ENCODE peak calls at places on chromosome 6, in nine cellular contexts. Y, F, T, J, V, E, W, H and A are unnamed samples. For H3K4me1, the result is how much of the 10 kb centered on the place peaks cover.

GRCh38 chr6:143187173-143187908 is 126.7 kb downstream of the AIG1 start:
- DNase-seq in W (no peak), Y (no peak), F (no peak), J (no peak), H (no peak), V (no peak), T (no peak), E (no peak), A (peak)

GRCh38 chr6:12008366-12009179 is 3.5 kb upstream of the HIVEP1 start:
- DNase-seq in V (peak), F (peak), E (peak), Y (peak), H (peak), T (peak), J (peak), W (peak), A (peak)

GRCh38 chr6:36685926-36686667 is 7.6 kb downstream of the CDKN1A start:
- DNase-seq in Y (no peak), H (peak), W (peak), J (no peak), E (no peak), F (no peak), V (no peak), T (no peak), A (no peak)

GRCh38 chr6:124297507-124297906 is 493.8 kb downstream of the NKAIN2 start:
- DNase-seq in V (no peak), T (no peak), H (no peak), Y (no peak), E (no peak), W (no peak), J (no peak), F (no peak), A (no peak)

GRCh38 chr6:14275493-14275851 is 157.9 kb downstream of the CD83 start:
- DNase-seq in W (no peak), H (no peak), V (no peak), E (no peak), J (no peak), Y (no peak), F (no peak), T (no peak), A (no peak)

GRCh38 chr6:39298061-39298460 is 16.2 kb downstream of the KCNK17 start:
- DNase-seq in H (no peak), W (peak), V (no peak), Y (no peak), J (no peak), E (peak), F (no peak), T (no peak), A (no peak)

GRCh38 chr6:129748212-129748900 is 38.4 kb upstream of the ARHGAP18 start:
- DNase-seq in W (no peak), Y (peak), H (no peak), E (peak), T (peak), F (no peak), V (peak), J (peak), A (no peak)

GRCh38 chr6:22717906-22718305 is 148.5 kb downstream of the HDGFL1 start:
- DNase-seq in J (no peak), F (no peak), T (no peak), H (no peak), Y (peak), W (no peak), E (peak), V (no peak), A (no peak)

GRCh38 chr6:54085526-54085925 is 25.7 kb upstream of the MLIP start:
- DNase-seq in F (no peak), W (no peak), J (no peak), T (no peak), Y (no peak), H (no peak), V (no peak), E (no peak), A (no peak)

GRCh38 chr6:85551264-85551663 is 42.4 kb downstream of the SNX14 start:
- DNase-seq in H (no peak), Y (no peak), J (peak), V (no peak), F (no peak), W (no peak), T (no peak), E (no peak), A (no peak)

GRCh38 chr6:114310053-114310452 is 32.8 kb downstream of the HS3ST5 start:
- DNase-seq in V (no peak), T (no peak), F (no peak), J (no peak), W (no peak), H (no peak), Y (no peak), E (no peak), A (no peak)

GRCh38 chr6:112560651-112561050 is 213.5 kb downstream of the RFPL4B start:
- DNase-seq in F (no peak), W (no peak), J (no peak), V (no peak), Y (no peak), E (no peak), T (no peak), H (no peak), A (no peak)

GRCh38 chr6:90941885-90942284 is 355.0 kb upstream of the MAP3K7 start:
- DNase-seq in T (no peak), F (no peak), J (no peak), E (no peak), V (no peak), H (no peak), Y (no peak), W (no peak), A (no peak)

GRCh38 chr6:12275084-12275483 is 15.1 kb upstream of the EDN1 start:
- DNase-seq in T (no peak), F (no peak), Y (no peak), W (no peak), J (no peak), H (no peak), V (no peak), E (no peak), A (no peak)

GRCh38 chr6:134921980-134922313 is 28.0 kb downstream of the ALDH8A1 start:
- DNase-seq in E (no peak), T (no peak), Y (no peak), H (no peak), V (no peak), W (no peak), F (no peak), J (no peak), A (peak)

GRCh38 chr6:79762370-79762769 is 131.2 kb downstream of the SH3BGRL2 start:
- DNase-seq in E (no peak), Y (no peak), J (no peak), T (no peak), H (no peak), W (no peak), F (no peak), V (no peak), A (peak)

GRCh38 chr6:155418017-155418749 is 37.5 kb downstream of the NOX3 start:
- DNase-seq in E (no peak), F (no peak), V (peak), H (peak), J (peak), W (no peak), Y (peak), T (peak), A (no peak)

GRCh38 chr6:145206247-145206907 is 528.9 kb downstream of the EPM2A start:
- DNase-seq in F (no peak), H (no peak), J (no peak), V (no peak), Y (no peak), T (no peak), W (no peak), E (peak), A (no peak)

DNA sequence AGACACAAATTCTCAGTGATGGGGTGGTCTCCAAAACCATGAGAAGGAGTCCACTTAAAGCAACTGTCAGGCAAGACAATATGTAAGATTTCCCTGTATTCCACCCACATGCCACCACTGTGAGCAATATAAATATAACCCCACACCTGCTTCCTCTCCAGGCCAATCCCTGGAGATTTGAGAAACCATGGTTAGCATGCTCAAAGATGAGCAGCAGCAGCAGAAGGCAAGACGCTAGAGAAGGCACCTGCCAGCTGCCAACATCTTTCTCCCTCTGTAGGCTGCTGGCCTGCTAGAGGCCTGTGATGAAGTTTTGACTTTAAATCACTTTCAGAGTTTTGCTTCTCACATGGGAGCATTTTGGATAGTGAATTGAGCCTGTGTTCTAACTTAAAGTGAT is 7.9 kb upstream of the SOD2 start:
- DNase-seq in Y (no peak), E (no peak), F (no peak), T (no peak), W (no peak), H (no peak), J (peak), V (no peak), A (peak)
- H3K27ac ChIP-seq in Y (peak), E (peak), F (peak), T (no peak), W (peak), H (peak), J (no peak), V (no peak), A (no peak)

GRCh38 chr6:17881085-17881883 is 106.2 kb downstream of the KIF13A start:
- DNase-seq in J (no peak), V (no peak), Y (no peak), W (peak), H (no peak), T (no peak), E (no peak), F (peak), A (no peak)
- H3K4me1 ChIP-seq in J (under half), V (under half), Y (under half), W (under half), H (under half), T (under half), E (under half), F (under half), A (under half)

GRCh38 chr6:106254636-106255035 is 70.9 kb downstream of the ATG5 start:
- DNase-seq in E (no peak), T (no peak), H (no peak), J (no peak), W (no peak), Y (no peak), V (no peak), F (no peak), A (peak)

GRCh38 chr6:106257195-106257594 is 68.4 kb downstream of the ATG5 start:
- DNase-seq in V (no peak), F (no peak), H (no peak), E (no peak), W (no peak), J (no peak), Y (no peak), T (no peak), A (no peak)

GRCh38 chr6:106258726-106259125 is 66.8 kb downstream of the ATG5 start:
- DNase-seq in T (no peak), F (no peak), Y (no peak), H (no peak), V (no peak), J (no peak), W (no peak), E (no peak), A (no peak)

GRCh38 chr6:106255306-106255705 is 70.3 kb downstream of the ATG5 start:
- DNase-seq in W (no peak), H (no peak), E (no peak), F (no peak), V (no peak), Y (no peak), J (no peak), T (no peak), A (no peak)

GRCh38 chr6:106256201-106256968 is 69.2 kb downstream of the ATG5 start:
- DNase-seq in E (no peak), H (no peak), F (no peak), Y (no peak), J (no peak), W (no peak), V (no peak), T (no peak), A (no peak)
- H3K27ac ChIP-seq in E (no peak), H (no peak), F (no peak), Y (no peak), J (no peak), W (no peak), V (peak), T (no peak), A (no peak)

DNA sequence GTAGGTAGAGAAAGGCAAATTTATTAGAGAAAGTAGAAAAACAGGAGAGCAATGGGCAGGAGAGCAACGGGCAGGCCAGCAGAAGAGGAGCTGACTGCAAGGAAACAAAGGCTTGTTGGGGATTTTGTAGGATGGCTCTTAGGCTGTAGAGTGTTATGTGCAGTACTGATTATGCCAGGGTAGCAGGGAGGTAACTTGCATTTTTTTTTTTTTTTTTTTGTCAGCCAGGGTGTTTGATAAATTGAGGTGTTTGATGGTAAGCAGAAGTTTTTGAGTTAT is 36.2 kb upstream of the IER3 start:
- DNase-seq in Y (no peak), F (no peak), E (no peak), W (no peak), T (no peak), J (no peak), H (no peak), V (no peak), A (no peak)
- H3K4me1 ChIP-seq in Y (under half), F (half or more), E (under half), W (under half), T (under half), J (under half), H (under half), V (half or more), A (under half)

DNA sequence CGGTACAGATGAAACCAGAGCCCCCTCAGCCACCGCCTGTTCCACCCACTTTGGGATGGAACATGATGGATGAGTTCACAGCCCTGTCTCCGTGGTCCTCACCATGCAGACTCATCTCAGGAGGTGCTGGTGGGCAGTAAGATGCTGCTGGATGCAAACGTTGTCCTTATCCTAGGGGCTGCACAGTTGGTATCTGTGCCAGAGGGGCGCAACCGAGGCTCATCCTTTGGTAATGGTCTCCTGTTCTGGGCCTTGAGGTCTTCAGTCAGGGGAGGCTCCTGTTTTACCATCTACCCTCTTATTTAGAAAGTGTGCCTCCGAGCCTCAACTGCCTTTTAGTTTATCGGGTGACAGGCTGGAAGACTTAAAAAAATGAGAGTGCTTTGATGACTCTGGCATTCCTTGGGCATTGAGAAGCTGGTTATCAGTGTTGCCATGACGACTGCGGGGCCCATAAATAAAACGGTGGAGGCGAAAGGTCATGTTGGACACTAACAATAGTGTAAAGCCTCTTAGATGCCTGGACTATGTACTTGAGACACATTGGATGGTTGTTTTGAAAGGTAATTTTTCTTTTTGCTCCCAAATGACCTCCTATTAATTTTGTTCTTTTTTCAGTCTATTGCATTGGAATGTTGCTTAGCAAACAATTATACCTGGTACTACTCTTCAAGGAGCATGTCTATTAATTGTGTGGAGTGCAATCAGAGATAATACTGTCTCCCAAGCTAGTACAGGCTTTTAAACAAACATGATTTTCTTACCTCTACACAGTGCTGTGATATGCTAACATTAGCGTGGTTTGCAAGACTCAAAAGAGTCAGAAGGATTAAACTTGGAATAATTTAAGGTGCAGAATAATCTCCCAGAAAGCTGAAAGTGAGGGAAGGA is 74.2 kb upstream of the DSP start:
- DNase-seq in H (no peak), Y (no peak), T (no peak), E (peak), F (no peak), V (no peak), J (no peak), W (no peak), A (peak)
- H3K27ac ChIP-seq in H (no peak), Y (no peak), T (no peak), E (peak), F (no peak), V (no peak), J (no peak), W (no peak), A (peak)

GRCh38 chr6:28774292-28775051 is 149.3 kb downstream of the TRIM27 start:
- DNase-seq in E (no peak), Y (no peak), V (peak), H (no peak), J (no peak), T (no peak), F (no peak), W (no peak), A (no peak)

GRCh38 chr6:28775052-28775376 is 148.8 kb downstream of the TRIM27 start:
- DNase-seq in T (no peak), J (no peak), H (no peak), V (peak), Y (no peak), F (no peak), E (no peak), W (no peak), A (no peak)

GRCh38 chr6:28771401-28772267 is 152.2 kb downstream of the TRIM27 start:
- DNase-seq in V (peak), H (no peak), W (no peak), J (peak), F (no peak), E (no peak), T (no peak), Y (no peak), A (no peak)

GRCh38 chr6:28770732-28771131 is 153.1 kb downstream of the TRIM27 start:
- DNase-seq in J (no peak), V (no peak), Y (no peak), W (no peak), H (no peak), E (no peak), F (no peak), T (no peak), A (no peak)

DNA sequence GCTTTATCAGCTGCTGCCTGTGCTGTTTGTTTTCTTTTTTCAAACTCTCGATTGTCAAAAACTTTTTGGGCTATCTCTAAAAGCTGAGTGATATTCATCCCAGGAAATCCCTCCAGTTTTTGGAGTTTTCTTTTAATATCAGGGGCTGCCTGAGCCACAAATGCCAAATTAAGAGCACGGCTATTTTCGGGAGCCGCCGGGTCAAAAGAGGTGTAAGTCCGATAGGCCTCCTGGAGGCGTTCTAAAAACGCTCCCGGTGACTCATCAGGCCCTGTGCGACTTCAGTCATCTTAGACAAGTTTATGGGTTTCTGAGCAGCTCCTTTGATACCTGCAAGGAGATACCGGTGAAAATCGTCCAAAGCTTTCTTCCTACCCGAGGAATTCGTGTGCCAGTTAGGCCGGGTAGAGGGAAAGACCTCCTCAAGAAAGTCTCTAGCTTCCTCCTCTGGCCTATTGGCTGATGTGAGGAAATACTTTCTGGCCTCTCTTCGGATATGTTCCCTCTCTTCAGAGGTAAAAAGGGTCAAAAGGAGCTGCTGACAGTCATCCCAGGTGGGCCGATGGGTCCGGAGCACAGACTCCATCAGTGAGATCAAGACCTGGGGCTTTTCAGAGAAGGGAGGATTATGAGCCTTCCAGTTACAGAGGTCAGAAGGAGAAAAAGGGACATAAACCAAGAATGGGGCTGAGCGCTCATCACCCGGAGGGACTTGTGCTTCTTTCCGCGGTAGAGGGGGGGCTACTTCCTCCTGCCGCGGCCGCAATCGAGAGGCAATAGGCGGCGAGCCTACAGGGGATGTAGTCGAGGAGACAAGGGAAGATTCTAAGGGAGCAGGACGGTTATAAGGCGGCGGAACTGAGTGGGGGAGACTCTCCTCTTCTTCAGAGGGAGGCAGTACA is 151.1 kb downstream of the TRIM27 start:
- DNase-seq in Y (no peak), J (no peak), W (no peak), V (peak), F (no peak), T (no peak), E (no peak), H (no peak), A (no peak)
- H3K4me1 ChIP-seq in Y (under half), J (under half), W (under half), V (under half), F (under half), T (under half), E (under half), H (under half), A (under half)